ENCODE peak calls at places on chromosomes 13 and 19, in seven cellular contexts. O, T, L, V, X, I and R are unnamed samples.

GRCh38 chr13:54383604-54384003 is 1355.0 kb downstream of the OLFM4 start:
- DNase-seq in I (no peak), L (no peak), X (no peak), V (no peak), T (no peak), O (no peak), R (no peak)

GRCh38 chr13:31236211-31236786 is 36.5 kb downstream of the B3GLCT start:
- DNase-seq in I (peak), T (no peak), L (no peak), O (peak), V (peak), X (peak), R (peak)

GRCh38 chr13:37747071-37747612 is 122.4 kb downstream of the TRPC4 start:
- DNase-seq in I (no peak), T (no peak), X (peak), O (peak), L (peak), V (peak), R (peak)

GRCh38 chr13:105343134-105343806 is 1192.2 kb downstream of the EFNB2 start:
- DNase-seq in L (peak), V (peak), X (peak), I (no peak), O (no peak), T (no peak), R (no peak)

GRCh38 chr19:17089238-17089637 is 13.7 kb downstream of the MYO9B start:
- DNase-seq in T (no peak), X (peak), I (no peak), L (no peak), V (peak), O (no peak), R (no peak)

GRCh38 chr13:40963927-40964326 is 55.2 kb downstream of the ELF1 start:
- DNase-seq in V (peak), I (no peak), L (no peak), X (peak), O (no peak), T (no peak), R (no peak)

GRCh38 chr19:56919308-56919995 is 78.9 kb upstream of the PEG3 start:
- DNase-seq in T (no peak), X (no peak), O (no peak), L (no peak), I (no peak), V (no peak), R (no peak)

GRCh38 chr19:49468746-49469447 is 5.1 kb upstream of the FLT3LG start:
- DNase-seq in T (peak), L (peak), X (peak), V (peak), I (peak), O (no peak), R (no peak)

GRCh38 chr13:75410207-75410606 is 71.8 kb downstream of the TBC1D4 start:
- DNase-seq in L (no peak), O (no peak), I (no peak), V (no peak), T (no peak), X (no peak), R (no peak)

GRCh38 chr13:68173111-68173510 is 943.0 kb upstream of the PCDH9 start:
- DNase-seq in V (no peak), I (no peak), O (no peak), T (no peak), L (no peak), X (peak), R (no peak)

GRCh38 chr13:39217471-39217870 is 179.2 kb downstream of the NHLRC3 start:
- DNase-seq in T (no peak), L (no peak), I (no peak), V (no peak), O (no peak), X (no peak), R (no peak)

GRCh38 chr19:15721208-15721607 is 6.6 kb upstream of the OR10H2 start:
- DNase-seq in L (no peak), T (no peak), I (no peak), X (no peak), V (no peak), O (no peak), R (no peak)

GRCh38 chr13:92838786-92839185 is 387.8 kb upstream of the GPC6 start:
- DNase-seq in O (no peak), I (no peak), X (peak), V (peak), T (no peak), L (peak), R (no peak)

GRCh38 chr13:78401833-78402232 is 201.5 kb downstream of the POU4F1 start:
- DNase-seq in V (no peak), X (peak), I (no peak), O (no peak), T (no peak), L (no peak), R (peak)

GRCh38 chr13:112958127-112958989 is 10.7 kb upstream of the MCF2L start:
- DNase-seq in O (no peak), V (peak), X (no peak), T (no peak), L (no peak), I (no peak), R (no peak)

GRCh38 chr19:7527516-7528191 is 5.2 kb downstream of the MCOLN1 start:
- DNase-seq in L (no peak), O (no peak), X (no peak), V (no peak), T (no peak), I (no peak), R (no peak)

GRCh38 chr13:92843549-92843948 is 383.1 kb upstream of the GPC6 start:
- DNase-seq in T (no peak), L (peak), V (peak), O (peak), X (peak), I (no peak), R (peak)

GRCh38 chr13:46211116-46211515 is 612 bp upstream of the LRRC63 start:
- DNase-seq in O (peak), X (peak), I (peak), V (peak), L (no peak), T (no peak), R (peak)

GRCh38 chr19:39084732-39085080 is 538 bp downstream of the ACP7 start:
- DNase-seq in I (no peak), X (no peak), L (no peak), V (no peak), O (no peak), T (no peak), R (no peak)

GRCh38 chr19:49224856-49225255 is 67.3 kb downstream of the TRPM4 start:
- DNase-seq in T (peak), O (peak), X (peak), L (no peak), V (peak), I (peak), R (peak)

GRCh38 chr13:24747248-24748151 is 16.5 kb upstream of the RNF17 start:
- DNase-seq in L (no peak), T (peak), I (peak), O (no peak), V (no peak), X (peak), R (peak)

GRCh38 chr19:29841209-29841558 is 29.4 kb downstream of the CCNE1 start:
- DNase-seq in X (no peak), I (no peak), T (no peak), V (peak), O (no peak), L (no peak), R (no peak)

GRCh38 chr13:72062566-72062965 is 195.6 kb upstream of the DACH1 start:
- DNase-seq in V (peak), I (peak), T (peak), X (no peak), O (no peak), L (no peak), R (peak)

GRCh38 chr13:112879283-112879833 is 89.7 kb upstream of the MCF2L start:
- DNase-seq in X (no peak), I (no peak), O (no peak), V (no peak), L (no peak), T (no peak), R (no peak)

GRCh38 chr19:49113762-49114629 is at the start of gene LIN7B:
- DNase-seq in V (peak), L (no peak), X (peak), O (peak), T (peak), I (peak), R (peak)

GRCh38 chr13:82791035-82791434 is 1091.2 kb downstream of the SLITRK1 start:
- DNase-seq in O (no peak), I (no peak), X (no peak), V (peak), L (no peak), T (no peak), R (no peak)

GRCh38 chr13:80572308-80572676 is 231.4 kb upstream of the SPRY2 start:
- DNase-seq in O (peak), X (no peak), I (no peak), T (no peak), L (no peak), V (no peak), R (peak)

GRCh38 chr19:30178721-30179402 is 193.3 kb upstream of the ZNF536 start:
- DNase-seq in T (no peak), O (no peak), I (no peak), X (no peak), L (no peak), V (no peak), R (no peak)

GRCh38 chr19:40521276-40521675 is 54.5 kb downstream of the SPTBN4 start:
- DNase-seq in L (no peak), O (no peak), X (peak), T (no peak), I (no peak), V (peak), R (no peak)

GRCh38 chr19:41325947-41326706 is 16.2 kb downstream of the CCDC97 start:
- DNase-seq in L (peak), V (peak), O (peak), X (peak), I (peak), T (no peak), R (no peak)

GRCh38 chr13:108950333-108951010 is 321.1 kb downstream of the MYO16 start:
- DNase-seq in I (no peak), L (no peak), V (no peak), X (no peak), O (no peak), T (no peak), R (no peak)

GRCh38 chr19:3809881-3810707 is 23.9 kb upstream of the MATK start:
- DNase-seq in T (no peak), O (no peak), I (no peak), X (no peak), V (no peak), L (no peak), R (no peak)

GRCh38 chr19:3725640-3726310 is 17.6 kb downstream of the TJP3 start:
- DNase-seq in I (no peak), X (no peak), O (no peak), V (peak), T (peak), L (no peak), R (peak)